ENCODE peak calls at places on chromosomes 1 and 21, in six cellular contexts. E is fibroblast of lung, C is lung, J is neuronal stem cell, F is upper lobe of left lung, W is transverse colon. I is an unnamed sample.

GRCh38 chr21:20388400-20388799 is 609.8 kb upstream of the NCAM2 start:
- DNase-seq in E (no peak), C (no peak), J (no peak), F (no peak), W (no peak), I (no peak)

GRCh38 chr1:23643668-23644554 is 47.7 kb upstream of the RPL11 start:
- DNase-seq in E (no peak), C (no peak), J (no peak), F (no peak), W (no peak), I (no peak)

GRCh38 chr1:188237573-188238353 is 1409.0 kb downstream of the PLA2G4A start:
- DNase-seq in E (peak; percentile 26), C (no peak), J (no peak), F (no peak), W (no peak), I (no peak)

GRCh38 chr1:2519029-2519685 is 7.2 kb downstream of the PANK4 start:
- DNase-seq in E (no peak), C (no peak), J (no peak), F (no peak), W (no peak), I (no peak)

GRCh38 chr21:41283211-41283818 is 33.3 kb upstream of the FAM3B start:
- DNase-seq in E (peak; percentile 92), C (peak; percentile 56), J (peak; percentile 55), F (peak; percentile 46), W (peak; percentile 50), I (no peak)

GRCh38 chr1:203271018-203271743 is 34.1 kb upstream of the BTG2 start:
- DNase-seq in E (peak; percentile 72), C (peak; percentile 84), J (no peak), F (peak; percentile 91), W (peak; percentile 81), I (no peak)

GRCh38 chr21:35563885-35564451 is 496.4 kb downstream of the SETD4 start:
- DNase-seq in E (peak; percentile 98), C (peak; percentile 45), J (no peak), F (peak; percentile 28), W (peak; percentile 11), I (no peak)

GRCh38 chr1:155196103-155196892 is 11.4 kb downstream of the THBS3 start:
- DNase-seq in E (no peak), C (no peak), J (peak; percentile 92), F (no peak), W (no peak), I (no peak)

GRCh38 chr1:93845554-93846150 is 33.4 kb downstream of the DNTTIP2 start:
- DNase-seq in E (peak; percentile 85), C (no peak), J (peak; percentile 15), F (no peak), W (peak; percentile 11), I (no peak)
- H3K27ac ChIP-seq in E (peak overlapping the region; percentile 88), C (peak overlapping the region; percentile 97), J (no peak overlapping the region), F (peak overlapping the region; percentile 94), W (peak overlapping the region; percentile 97), I (peak overlapping the region; percentile 96)

DNA sequence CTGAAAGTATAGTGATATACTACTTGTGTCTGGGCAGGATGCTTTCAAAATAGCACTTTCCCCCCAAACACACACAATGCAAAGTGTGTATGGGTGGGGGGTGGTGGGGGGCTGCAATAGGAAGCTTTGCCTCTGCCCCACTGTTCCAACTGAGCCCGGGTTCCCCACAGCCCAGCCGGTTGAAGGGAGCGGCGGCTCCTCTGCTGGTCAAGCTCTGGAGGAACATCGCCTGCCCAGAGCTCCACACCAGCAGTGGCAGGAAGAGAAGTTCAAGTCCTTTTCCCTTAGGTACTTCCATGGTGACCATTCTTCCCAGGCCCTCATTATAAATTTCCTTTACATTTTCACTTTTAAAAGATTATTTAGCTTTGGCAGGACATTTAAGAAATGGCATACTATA is 74.9 kb downstream of the CAPZB start:
- DNase-seq in E (no peak), C (no peak), J (no peak), F (no peak), W (no peak), I (no peak)
- H3K27ac ChIP-seq in E (no peak overlapping the region), C (no peak overlapping the region), J (no peak overlapping the region), F (no peak overlapping the region), W (no peak overlapping the region), I (peak overlapping the region; percentile 92)

DNA sequence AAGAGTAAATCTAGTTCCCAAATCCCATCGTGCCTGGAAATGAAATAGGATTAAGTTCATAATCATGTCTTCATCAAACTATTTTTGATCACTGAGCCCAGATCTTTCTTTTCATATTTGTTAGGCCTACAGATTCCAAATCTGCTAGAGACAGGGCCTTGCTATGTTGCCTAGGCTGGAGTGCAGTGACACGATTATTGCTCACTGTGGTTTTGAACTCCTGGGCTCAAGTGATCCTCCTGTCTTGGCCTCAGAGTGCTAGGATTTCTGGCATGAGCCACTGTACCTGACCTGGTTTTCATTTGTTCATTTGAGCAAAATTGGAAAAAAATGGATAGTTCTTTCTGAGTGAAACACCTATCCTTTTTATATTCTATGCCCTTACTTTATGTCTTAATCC is 28.0 kb upstream of the DIPK1A start:
- DNase-seq in E (no peak), C (no peak), J (no peak), F (no peak), W (no peak), I (no peak)
- H3K27ac ChIP-seq in E (no peak overlapping the region), C (no peak overlapping the region), J (no peak overlapping the region), F (no peak overlapping the region), W (no peak overlapping the region), I (no peak overlapping the region)

DNA sequence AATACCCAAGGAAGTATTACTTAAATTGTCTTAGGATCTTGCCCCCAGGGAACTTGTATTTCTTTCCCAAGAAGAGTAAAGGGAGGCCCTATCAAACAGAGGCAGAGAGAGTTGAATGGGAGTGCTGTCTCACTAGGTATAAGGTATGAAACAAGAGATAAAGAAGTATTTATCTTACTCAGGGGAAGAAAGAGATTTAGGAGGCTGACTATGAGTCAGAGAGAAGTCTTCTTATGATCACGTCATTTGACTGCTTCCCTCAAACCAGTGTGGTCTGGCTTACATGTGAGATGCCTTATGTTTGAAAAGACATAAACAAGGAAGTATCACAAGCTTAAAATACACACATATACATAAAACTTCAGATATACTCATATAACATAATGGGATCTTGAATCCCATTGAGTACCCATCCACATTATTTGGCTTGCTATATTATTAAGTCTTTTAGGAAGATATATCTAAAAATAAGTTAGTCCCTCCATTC is 29.6 kb downstream of the DUSP10 start:
- DNase-seq in E (peak; percentile 87), C (no peak), J (no peak), F (peak; percentile 59), W (no peak), I (no peak)
- H3K27ac ChIP-seq in E (peak overlapping the region; percentile 35), C (no peak overlapping the region), J (no peak overlapping the region), F (peak overlapping the region; percentile 70), W (peak overlapping the region; percentile 71), I (peak overlapping the region; percentile 59)